ENCODE peak calls at places on chromosomes 7 and 10, in ten cellular contexts. N is colonic mucosa; S is Calu3; A is stimulated activated CD8-positive, alpha-beta memory T cell treated with anti-CD3 and anti-CD28 coated beads, Interleukin-15, amount 100 ng/mL, for 1 hour; R is SK-N-DZ; K is Daoy; F is activated T-cell treated with anti-CD3 and anti-CD28 coated beads for 1 hour; O is activated gamma-delta T cell treated with Interleukin-2 at 50 U/mL for 16 hours; J is neural progenitor cell; H is fibroblast of mammary gland. Y is an unnamed sample.

GRCh38 chr10:106997721-106998120 is 166.8 kb downstream of the SORCS1 start:
- DNase-seq in N (no peak), S (no peak), A (no peak), R (peak; percentile 64), K (no peak), F (no peak), O (no peak), J (no peak), H (no peak), Y (no peak)

GRCh38 chr10:129704786-129705525 is 237.9 kb downstream of the MGMT start:
- DNase-seq in N (no peak), S (no peak), A (no peak), R (no peak), K (peak; percentile 44), F (no peak), O (no peak), J (no peak), H (no peak), Y (peak; percentile 54)

GRCh38 chr10:23069019-23069665 is 26.2 kb upstream of the MSRB2 start:
- DNase-seq in N (no peak), S (no peak), A (no peak), R (no peak), K (no peak), F (no peak), O (no peak), J (no peak), H (no peak), Y (no peak)

GRCh38 chr10:109987413-109987812 is 20.4 kb upstream of the ADD3 start:
- DNase-seq in N (no peak), S (no peak), A (no peak), R (no peak), K (no peak), F (no peak), O (no peak), J (no peak), H (peak; percentile 86), Y (peak; percentile 93)

GRCh38 chr7:111873963-111874693 is 311.8 kb upstream of the IMMP2L start:
- DNase-seq in N (no peak), S (no peak), A (no peak), R (no peak), K (no peak), F (no peak), O (no peak), J (no peak), H (peak; percentile 64), Y (peak; percentile 4)

GRCh38 chr7:51007708-51008505 is 225.2 kb upstream of the GRB10 start:
- DNase-seq in N (no peak), S (no peak), A (no peak), R (no peak), K (no peak), F (no peak), O (no peak), J (no peak), H (no peak), Y (no peak)

GRCh38 chr7:100825760-100826545 is 1.4 kb downstream of the EPHB4 start:
- DNase-seq in N (peak; percentile 45), S (no peak), A (no peak), R (no peak), K (peak; percentile 71), F (no peak), O (no peak), J (peak; percentile 69), H (peak; percentile 57), Y (peak; percentile 64)

GRCh38 chr7:65471587-65471986 is 97.9 kb downstream of the ZNF92 start:
- DNase-seq in N (no peak), S (no peak), A (no peak), R (no peak), K (no peak), F (no peak), O (no peak), J (no peak), H (no peak), Y (no peak)

GRCh38 chr7:76372984-76373833 is 14.4 kb upstream of the YWHAG start:
- DNase-seq in N (no peak), S (no peak), A (no peak), R (peak; percentile 40), K (peak; percentile 36), F (no peak), O (no peak), J (no peak), H (peak; percentile 85), Y (peak; percentile 90)

GRCh38 chr10:51074238-51075028 is at the start of gene PRKG1:
- DNase-seq in N (peak; percentile 79), S (peak; percentile 67), A (no peak), R (peak; percentile 38), K (peak; percentile 80), F (no peak), O (no peak), J (peak; percentile 91), H (peak; percentile 73), Y (peak; percentile 89)

GRCh38 chr10:126017961-126018560 is 121.7 kb downstream of the FANK1 start:
- DNase-seq in N (no peak), S (no peak), A (no peak), R (no peak), K (no peak), F (no peak), O (no peak), J (no peak), H (peak; percentile 31), Y (peak; percentile 22)

GRCh38 chr10:13496931-13497330 is 31.9 kb downstream of the BEND7 start:
- DNase-seq in N (no peak), S (no peak), A (no peak), R (no peak), K (no peak), F (no peak), O (no peak), J (peak; percentile 69), H (no peak), Y (no peak)

GRCh38 chr7:139825666-139826290 is 3.3 kb upstream of the TBXAS1 start:
- DNase-seq in N (no peak), S (peak; percentile 59), A (no peak), R (no peak), K (peak; percentile 71), F (no peak), O (no peak), J (no peak), H (peak; percentile 71), Y (peak; percentile 79)

GRCh38 chr7:105673367-105674188 is 92.3 kb upstream of the EFCAB10 start:
- DNase-seq in N (peak; percentile 41), S (no peak), A (no peak), R (no peak), K (peak; percentile 54), F (no peak), O (no peak), J (no peak), H (no peak), Y (no peak)

GRCh38 chr10:38143587-38143986 is 49.5 kb downstream of the ZNF37A start:
- DNase-seq in N (no peak), S (no peak), A (no peak), R (no peak), K (no peak), F (no peak), O (no peak), J (no peak), H (peak; percentile 6), Y (peak; percentile 35)

GRCh38 chr10:36195364-36195763 is 553.3 kb upstream of the FZD8 start:
- DNase-seq in N (no peak), S (no peak), A (no peak), R (no peak), K (no peak), F (no peak), O (no peak), J (no peak), H (no peak), Y (no peak)

GRCh38 chr7:92956575-92956974 is 120.2 kb upstream of the CDK6 start:
- DNase-seq in N (no peak), S (no peak), A (no peak), R (no peak), K (no peak), F (no peak), O (no peak), J (no peak), H (no peak), Y (no peak)

GRCh38 chr10:615583-616152 is 73.8 kb downstream of the DIP2C start:
- DNase-seq in N (no peak), S (no peak), A (no peak), R (no peak), K (peak; percentile 83), F (no peak), O (no peak), J (peak; percentile 23), H (peak; percentile 94), Y (peak; percentile 96)

GRCh38 chr7:84688671-84689070 is 494.1 kb upstream of the SEMA3A start:
- DNase-seq in N (no peak), S (no peak), A (no peak), R (no peak), K (peak; percentile 38), F (no peak), O (no peak), J (no peak), H (no peak), Y (peak; percentile 72)

GRCh38 chr7:23672033-23672432 is 8.0 kb upstream of the FAM221A start:
- DNase-seq in N (no peak), S (no peak), A (no peak), R (no peak), K (no peak), F (no peak), O (no peak), J (no peak), H (no peak), Y (no peak)